ENCODE peak calls at places on chromosome 2, in five cellular contexts. C is LNCaP clone FGC; W is CD8-positive, alpha-beta memory T cell; X is MM.1S; F is BJ. A is an unnamed sample.

GRCh38 chr2:17635007-17635406 is 94.5 kb downstream of the VSNL1 start:
- DNase-seq in C (no peak), W (no peak), X (no peak), F (no peak), A (no peak)

GRCh38 chr2:221264318-221264717 is 307.8 kb downstream of the EPHA4 start:
- DNase-seq in C (no peak), W (no peak), X (no peak), F (no peak), A (no peak)

GRCh38 chr2:206790311-206790935 is 25.0 kb downstream of the FASTKD2 start:
- DNase-seq in C (no peak), W (no peak), X (no peak), F (no peak), A (peak; percentile 10)

GRCh38 chr2:25672500-25673169 is 742 bp downstream of the DTNB start:
- DNase-seq in C (no peak), W (peak; percentile 81), X (peak; percentile 73), F (no peak), A (peak; percentile 34)

GRCh38 chr2:70861774-70862644 is 26.4 kb upstream of the CD207 start:
- DNase-seq in C (peak; percentile 31), W (peak; percentile 68), X (peak; percentile 70), F (peak; percentile 13), A (peak; percentile 80)

GRCh38 chr2:200223385-200223784 is 83.1 kb upstream of the SPATS2L start:
- DNase-seq in C (no peak), W (no peak), X (no peak), F (peak; percentile 9), A (peak; percentile 62)

GRCh38 chr2:65300772-65301711 is 73.4 kb downstream of the ACTR2 start:
- DNase-seq in C (no peak), W (peak; percentile 80), X (peak; percentile 92), F (peak; percentile 83), A (peak; percentile 88)

GRCh38 chr2:62042944-62043343 is 137.5 kb downstream of the COMMD1 start:
- DNase-seq in C (peak; percentile 83), W (no peak), X (no peak), F (no peak), A (peak; percentile 12)

GRCh38 chr2:202165945-202166344 is 72.5 kb downstream of the SUMO1 start:
- DNase-seq in C (no peak), W (no peak), X (no peak), F (peak; percentile 30), A (no peak)

GRCh38 chr2:127770973-127771735 is 39.8 kb downstream of the WDR33 start:
- DNase-seq in C (no peak), W (no peak), X (no peak), F (peak; percentile 40), A (peak; percentile 97)

GRCh38 chr2:219298759-219299371 is 10.3 kb downstream of the PTPRN start:
- DNase-seq in C (no peak), W (peak; percentile 90), X (peak; percentile 77), F (no peak), A (peak; percentile 86)

GRCh38 chr2:238853724-238854123 is 5.8 kb downstream of the TWIST2 start:
- DNase-seq in C (no peak), W (no peak), X (no peak), F (no peak), A (no peak)

GRCh38 chr2:238853218-238853617 is 5.3 kb downstream of the TWIST2 start:
- DNase-seq in C (no peak), W (no peak), X (no peak), F (no peak), A (no peak)

GRCh38 chr2:238854699-238855111 is 6.8 kb downstream of the TWIST2 start:
- DNase-seq in C (no peak), W (no peak), X (no peak), F (no peak), A (no peak)

GRCh38 chr2:238855299-238855698 is 7.4 kb downstream of the TWIST2 start:
- DNase-seq in C (no peak), W (no peak), X (no peak), F (no peak), A (no peak)

DNA sequence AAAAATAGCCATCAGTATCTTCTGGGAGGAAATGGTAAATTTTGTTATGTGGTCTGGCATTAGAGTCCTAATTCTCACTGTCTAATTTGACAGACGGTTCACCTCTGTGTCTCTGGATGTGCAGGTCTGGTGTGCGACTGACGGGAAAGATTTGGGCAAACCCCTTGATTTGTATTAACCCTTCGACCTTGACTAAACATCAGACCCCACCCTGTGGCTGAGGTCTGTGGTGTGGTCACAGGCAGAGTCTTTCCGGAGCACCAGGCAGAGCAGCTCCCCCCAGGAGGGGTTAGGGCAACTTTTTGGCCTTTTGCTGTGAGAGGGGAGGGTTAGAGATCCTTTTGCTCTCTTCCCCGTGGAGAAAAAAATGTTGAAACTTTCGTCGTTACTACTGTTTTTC is 6.4 kb downstream of the TWIST2 start:
- DNase-seq in C (no peak), W (no peak), X (no peak), F (no peak), A (no peak)
- H3K4me3 ChIP-seq in C (no peak overlapping the region), W (no peak overlapping the region), X (no peak overlapping the region), F (peak overlapping the region; percentile 46), A (no peak overlapping the region)

GRCh38 chr2:185919155-185919554 is 180.6 kb downstream of the FSIP2 start:
- DNase-seq in C (no peak), W (no peak), X (no peak), F (no peak), A (no peak)

GRCh38 chr2:185921048-185921756 is 182.6 kb downstream of the FSIP2 start:
- DNase-seq in C (no peak), W (no peak), X (no peak), F (no peak), A (no peak)
- H3K4me3 ChIP-seq in C (no peak overlapping the region), W (no peak overlapping the region), X (no peak overlapping the region), F (no peak overlapping the region), A (no peak overlapping the region)

GRCh38 chr2:12433641-12433990 is 283.1 kb upstream of the TRIB2 start:
- DNase-seq in C (no peak), W (no peak), X (no peak), F (no peak), A (no peak)

GRCh38 chr2:12432985-12433640 is 283.6 kb upstream of the TRIB2 start:
- DNase-seq in C (no peak), W (no peak), X (no peak), F (no peak), A (peak; percentile 58)

GRCh38 chr2:12428324-12428723 is 288.4 kb upstream of the TRIB2 start:
- DNase-seq in C (no peak), W (no peak), X (no peak), F (no peak), A (no peak)

GRCh38 chr2:12428786-12429185 is 287.9 kb upstream of the TRIB2 start:
- DNase-seq in C (no peak), W (no peak), X (no peak), F (no peak), A (no peak)

GRCh38 chr2:12430036-12430795 is 286.5 kb upstream of the TRIB2 start:
- DNase-seq in C (no peak), W (no peak), X (no peak), F (no peak), A (peak; percentile 83)
- H3K4me3 ChIP-seq in C (no peak overlapping the region), W (peak overlapping the region; percentile 30), X (peak overlapping the region; percentile 26), F (no peak overlapping the region), A (no peak overlapping the region)

GRCh38 chr2:150484461-150484931 is 3.0 kb downstream of the RND3 start:
- DNase-seq in C (no peak), W (no peak), X (no peak), F (no peak), A (peak; percentile 55)
- H3K4me3 ChIP-seq in C (no peak overlapping the region), W (no peak overlapping the region), X (peak overlapping the region; percentile 88), F (peak overlapping the region; percentile 98), A (peak overlapping the region; percentile 91)

DNA sequence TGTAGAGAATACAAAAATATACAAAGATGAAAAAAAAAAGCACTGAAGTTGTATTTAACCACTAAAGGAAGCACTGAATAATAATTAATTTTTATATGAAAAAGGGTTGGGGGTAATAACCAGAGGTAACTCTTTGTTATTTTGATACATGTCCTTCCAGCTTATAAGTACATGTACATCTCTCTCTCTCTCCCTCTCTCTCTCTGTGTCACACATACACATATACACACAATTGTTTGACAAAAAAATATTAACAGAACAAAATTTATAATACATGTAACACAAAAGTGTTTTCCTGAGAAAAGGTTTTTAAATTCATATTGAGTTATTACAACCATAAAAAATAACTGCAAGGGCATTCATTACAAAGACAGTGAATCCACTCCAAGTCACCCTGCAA is 4.6 kb downstream of the WIPF1 start:
- DNase-seq in C (no peak), W (no peak), X (no peak), F (no peak), A (no peak)
- H3K4me3 ChIP-seq in C (no peak overlapping the region), W (peak overlapping the region; percentile 61), X (peak overlapping the region; percentile 46), F (no peak overlapping the region), A (no peak overlapping the region)

A was measured in cardiac fibroblast.